ENCODE peak calls at places on chromosomes 2 and 18, in ten cellular contexts. Z is NCI-H1436; T is left kidney; C is head of caudate nucleus; W is CD8-positive, alpha-beta memory T cell; B is stimulated activated CD8-positive, alpha-beta memory T cell treated with anti-CD3 and anti-CD28 coated beads, Interleukin-15, amount 100 ng/mL, for 48 hours; P is activated CD4-positive, CD25-positive, alpha-beta regulatory T cell treated with anti-CD3 and anti-CD28 coated beads, Interleukin-2, amount 50 U/mL, for 72 hours; U is amygdala; K is activated CD8-positive, alpha-beta T cell treated with anti-CD3 and anti-CD28 coated beads for 36 hours; I is activated T-helper 1 cell treated with anti-CD3 and anti-CD28 coated beads, Interleukin-2, amount 50 U/mL, for 16 hours. V is an unnamed sample.

GRCh38 chr18:67410075-67410474 is 106.4 kb downstream of the DSEL start:
- DNase-seq in T (no peak), B (no peak), P (no peak), W (no peak), I (no peak), C (no peak), U (no peak), K (no peak), Z (no peak), V (no peak)

GRCh38 chr2:11437602-11438001 is 28.4 kb downstream of the E2F6 start:
- DNase-seq in K (no peak), C (no peak), I (no peak), P (no peak), Z (no peak), T (no peak), W (no peak), U (no peak), B (no peak), V (peak)

GRCh38 chr2:38856165-38856564 is 19.6 kb downstream of the DHX57 start:
- DNase-seq in I (no peak), Z (no peak), W (no peak), K (no peak), P (no peak), U (no peak), C (no peak), B (no peak), T (no peak), V (no peak)

GRCh38 chr2:205754924-205755321 is 72.6 kb downstream of the NRP2 start:
- DNase-seq in B (no peak), T (no peak), Z (no peak), P (no peak), K (no peak), U (no peak), I (no peak), W (no peak), C (no peak), V (no peak)

GRCh38 chr2:62204998-62205496 is 9.1 kb downstream of the B3GNT2 start:
- DNase-seq in U (no peak), W (no peak), B (no peak), C (no peak), P (no peak), K (no peak), Z (no peak), I (no peak), T (no peak), V (no peak)

GRCh38 chr18:13136056-13136688 is 82.4 kb upstream of the LDLRAD4 start:
- DNase-seq in U (no peak), Z (no peak), I (no peak), T (no peak), P (no peak), W (peak), C (no peak), K (peak), B (peak), V (no peak)

GRCh38 chr2:39696838-39697237 is 31.1 kb downstream of the TMEM178A start:
- DNase-seq in U (peak), C (no peak), P (no peak), B (no peak), W (no peak), I (no peak), T (peak), K (no peak), Z (no peak), V (no peak)

GRCh38 chr2:194464964-194465638 is 1191.9 kb upstream of the SLC39A10 start:
- DNase-seq in T (no peak), C (no peak), Z (no peak), B (no peak), K (peak), I (no peak), W (no peak), P (no peak), U (no peak), V (no peak)

GRCh38 chr2:71243548-71244301 is 16.8 kb upstream of the PAIP2B start:
- DNase-seq in Z (no peak), P (no peak), T (no peak), K (no peak), I (no peak), B (no peak), U (peak), W (no peak), C (peak), V (no peak)

GRCh38 chr2:101625387-101625786 is 72.1 kb upstream of the MAP4K4 start:
- DNase-seq in Z (no peak), P (no peak), B (no peak), I (no peak), T (no peak), C (no peak), K (peak), W (no peak), U (no peak), V (no peak)

GRCh38 chr18:8536226-8536625 is 73.0 kb upstream of the RAB12 start:
- DNase-seq in B (no peak), K (no peak), Z (no peak), I (no peak), W (no peak), U (no peak), P (no peak), T (no peak), C (no peak), V (peak)

GRCh38 chr2:30666307-30666874 is 140.9 kb downstream of the CAPN13 start:
- DNase-seq in Z (no peak), K (no peak), W (no peak), C (no peak), I (no peak), T (peak), B (no peak), P (no peak), U (no peak), V (peak)

GRCh38 chr18:66066191-66066590 is 315.4 kb downstream of the CDH7 start:
- DNase-seq in K (no peak), U (no peak), W (no peak), I (no peak), C (no peak), T (no peak), B (no peak), P (no peak), Z (no peak), V (no peak)

GRCh38 chr18:79896746-79897145 is 54.7 kb downstream of the SLC66A2 start:
- DNase-seq in C (no peak), T (no peak), Z (no peak), I (no peak), U (no peak), B (no peak), K (no peak), W (no peak), P (no peak), V (no peak)

GRCh38 chr2:152260939-152261338 is 74.0 kb upstream of the FMNL2 start:
- DNase-seq in W (no peak), B (no peak), Z (no peak), K (no peak), U (no peak), P (no peak), C (no peak), I (no peak), T (no peak), V (no peak)